ENCODE peak calls at places on chromosomes 11 and 22, in nine cellular contexts. K is lower leg skin, X is AG09319, G is right lobe of liver, T is AG04449, B is upper lobe of right lung, W is A549, Z is natural killer cell, E is fibroblast of lung. I is an unnamed sample.

GRCh38 chr22:19178065-19178658 is 374 bp downstream of the SLC25A1 start:
- DNase-seq in K (no peak), X (no peak), G (no peak), T (no peak), B (peak; percentile 83), W (peak; percentile 13), Z (peak; percentile 43), E (peak; percentile 15), I (peak; percentile 48)

GRCh38 chr11:111327908-111328624 is 29.7 kb downstream of the POU2AF3 start:
- DNase-seq in K (no peak), X (no peak), G (peak; percentile 21), T (no peak), B (peak; percentile 88), W (no peak), Z (no peak), E (peak; percentile 23), I (no peak)

GRCh38 chr22:32389685-32390084 is 22.4 kb downstream of the RTCB start:
- DNase-seq in K (no peak), X (no peak), G (no peak), T (no peak), B (no peak), W (no peak), Z (no peak), E (no peak), I (peak; percentile 28)

GRCh38 chr22:45638834-45639746 is 32.5 kb upstream of the ATXN10 start:
- DNase-seq in K (peak; percentile 95), X (peak; percentile 22), G (peak; percentile 40), T (no peak), B (peak; percentile 84), W (peak; percentile 90), Z (no peak), E (peak; percentile 60), I (no peak)

GRCh38 chr22:37321288-37321687 is 39.0 kb downstream of the CYTH4 start:
- DNase-seq in K (no peak), X (no peak), G (no peak), T (no peak), B (no peak), W (no peak), Z (no peak), E (no peak), I (no peak)

GRCh38 chr11:5123802-5124521 is 14.2 kb downstream of the OR52A5 start:
- DNase-seq in K (no peak), X (peak; percentile 49), G (peak; percentile 28), T (peak; percentile 28), B (no peak), W (peak; percentile 13), Z (no peak), E (peak; percentile 43), I (peak; percentile 79)

GRCh38 chr11:109424893-109425292 is 2.9 kb downstream of the C11orf87 start:
- DNase-seq in K (no peak), X (no peak), G (no peak), T (no peak), B (peak; percentile 66), W (no peak), Z (no peak), E (no peak), I (peak; percentile 41)

GRCh38 chr22:37230673-37231405 is 13.2 kb downstream of the RAC2 start:
- DNase-seq in K (no peak), X (no peak), G (peak; percentile 18), T (no peak), B (peak; percentile 60), W (no peak), Z (peak; percentile 37), E (peak; percentile 7), I (no peak)

GRCh38 chr11:120945042-120945441 is 78.9 kb upstream of the TBCEL start:
- DNase-seq in K (no peak), X (no peak), G (no peak), T (no peak), B (peak; percentile 3), W (no peak), Z (no peak), E (no peak), I (no peak)

GRCh38 chr11:108341654-108342053 is 118.8 kb downstream of the ATM start:
- DNase-seq in K (no peak), X (no peak), G (no peak), T (no peak), B (no peak), W (no peak), Z (no peak), E (no peak), I (no peak)

GRCh38 chr22:35334010-35334409 is 34.3 kb downstream of the TOM1 start:
- DNase-seq in K (no peak), X (no peak), G (no peak), T (no peak), B (no peak), W (no peak), Z (no peak), E (no peak), I (no peak)

GRCh38 chr11:106242723-106243405 is 165.4 kb downstream of the AASDHPPT start:
- DNase-seq in K (no peak), X (no peak), G (no peak), T (no peak), B (no peak), W (no peak), Z (no peak), E (peak; percentile 65), I (no peak)

GRCh38 chr22:49966041-49966715 is 5.6 kb downstream of the PIM3 start:
- DNase-seq in K (peak; percentile 86), X (no peak), G (peak; percentile 57), T (no peak), B (peak; percentile 68), W (no peak), Z (peak; percentile 16), E (no peak), I (peak; percentile 6)

GRCh38 chr11:86983071-86983488 is 27.9 kb upstream of the FZD4 start:
- DNase-seq in K (no peak), X (no peak), G (no peak), T (no peak), B (peak; percentile 66), W (no peak), Z (no peak), E (no peak), I (peak; percentile 9)

DNA sequence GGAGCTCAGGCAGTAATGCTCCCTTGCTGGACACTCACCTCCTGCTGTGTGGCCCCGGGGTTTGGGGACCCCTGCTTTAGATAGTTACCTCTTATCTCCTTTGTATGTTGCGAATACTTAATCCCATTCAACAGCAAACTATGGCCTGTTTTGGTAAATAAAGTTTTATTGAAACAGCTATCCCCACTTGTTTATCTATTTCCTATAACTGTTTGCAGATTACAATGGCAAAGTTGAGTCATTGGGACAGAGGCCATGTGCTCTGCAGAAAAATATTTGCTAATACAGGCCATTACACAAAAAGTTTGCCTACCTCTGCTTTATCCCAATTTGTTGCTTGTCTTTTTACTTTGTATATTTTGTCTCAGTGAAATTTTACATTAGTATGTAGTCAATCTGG is 68.4 kb downstream of the CACNA1I start:
- DNase-seq in K (no peak), X (no peak), G (no peak), T (no peak), B (no peak), W (no peak), Z (no peak), E (no peak), I (no peak)
- TF ChIP-seq CTCF in K (no peak), X (no peak), G (no peak), T (no peak), B (no peak), W (no peak), Z (no peak), E (no peak), I (no peak)

GRCh38 chr11:57131080-57131790 is 50.5 kb upstream of the LRRC55 start:
- DNase-seq in K (no peak), X (no peak), G (peak; percentile 58), T (no peak), B (no peak), W (no peak), Z (no peak), E (peak; percentile 10), I (peak; percentile 60)
- TF ChIP-seq CTCF in K (no peak), X (peak; percentile 59), G (peak; percentile 93), T (peak; percentile 76), B (peak; percentile 59), W (peak; percentile 39), Z (no peak), E (peak; percentile 52), I (peak; percentile 62)

GRCh38 chr11:102317099-102317767 is at the start of gene BIRC3:
- DNase-seq in K (peak; percentile 96), X (peak; percentile 82), G (peak; percentile 90), T (peak; percentile 84), B (peak; percentile 90), W (peak; percentile 72), Z (peak; percentile 86), E (peak; percentile 93), I (peak; percentile 29)
- TF ChIP-seq CTCF in K (no peak), X (peak; percentile 28), G (peak; percentile 32), T (peak; percentile 43), B (peak; percentile 47), W (peak; percentile 3), Z (no peak), E (peak; percentile 23), I (no peak)

GRCh38 chr11:8533332-8533731 is 60.7 kb downstream of the STK33 start:
- DNase-seq in K (no peak), X (no peak), G (no peak), T (no peak), B (no peak), W (no peak), Z (no peak), E (no peak), I (no peak)
- TF ChIP-seq CTCF in K (no peak), X (no peak), G (no peak), T (no peak), B (no peak), W (no peak), Z (no peak), E (no peak), I (no peak)

GRCh38 chr11:30128269-30128932 is 102.4 kb upstream of the FSHB start:
- DNase-seq in K (no peak), X (no peak), G (no peak), T (no peak), B (no peak), W (peak; percentile 22), Z (no peak), E (peak; percentile 33), I (no peak)
- TF ChIP-seq CTCF in K (no peak), X (peak; percentile 17), G (peak; percentile 18), T (peak; percentile 37), B (peak; percentile 59), W (peak; percentile 48), Z (peak; percentile 31), E (peak; percentile 30), I (peak; percentile 78)

I was measured in endothelial cell.